ENCODE peak calls at places on chromosome 16, in eight cellular contexts. Z is sigmoid colon, K is breast epithelium, G is HCT116, M is K562, F is endothelial cell of umbilical vein, P is prostate gland, N is spleen. V is an unnamed sample. For H3K4me1, the result is how much of the 10 kb centered on the place peaks cover.

GRCh38 chr16:63806794-63807506 is 1314.9 kb downstream of the CDH11 start:
- DNase-seq in N (no peak), F (no peak), K (no peak), Z (no peak), G (no peak), M (no peak), P (no peak), V (no peak)

GRCh38 chr16:87620201-87620495 is 17.8 kb downstream of the JPH3 start:
- DNase-seq in G (no peak), N (no peak), K (no peak), Z (no peak), P (no peak), M (no peak), F (no peak), V (no peak)

GRCh38 chr16:75416904-75417565 is 16.3 kb downstream of the CFDP1 start:
- DNase-seq in G (no peak), P (no peak), K (no peak), M (no peak), Z (no peak), N (no peak), F (no peak), V (no peak)

GRCh38 chr16:12362482-12363458 is 386.2 kb downstream of the SNX29 start:
- DNase-seq in P (no peak), Z (peak), F (peak), M (no peak), G (no peak), N (no peak), K (no peak), V (peak)

GRCh38 chr16:55836158-55836611 is 3.3 kb upstream of the CES1 start:
- DNase-seq in K (no peak), N (no peak), P (no peak), G (no peak), Z (no peak), F (no peak), M (no peak), V (no peak)

GRCh38 chr16:50025544-50025931 is 513 bp downstream of the CNEP1R1 start:
- DNase-seq in M (peak), N (no peak), K (no peak), F (no peak), Z (no peak), G (no peak), P (no peak), V (peak)

GRCh38 chr16:27762441-27762840 is 212.5 kb downstream of the KATNIP start:
- DNase-seq in N (no peak), G (peak), M (no peak), P (no peak), K (no peak), F (no peak), Z (no peak), V (no peak)

GRCh38 chr16:87101903-87102302 is 215.3 kb downstream of the C16orf95 start:
- DNase-seq in K (no peak), N (no peak), F (no peak), M (no peak), P (no peak), Z (no peak), G (no peak), V (no peak)

GRCh38 chr16:53518550-53519416 is 15.8 kb upstream of the AKTIP start:
- DNase-seq in G (no peak), N (peak), P (no peak), Z (no peak), K (no peak), F (peak), M (peak), V (no peak)

GRCh38 chr16:57994778-57995177 is 5.7 kb downstream of the ZNF319 start:
- DNase-seq in K (no peak), G (peak), Z (no peak), N (peak), M (peak), P (no peak), F (no peak), V (no peak)

GRCh38 chr16:21702259-21702658 is 38.5 kb downstream of the OTOA start:
- DNase-seq in M (no peak), P (no peak), N (no peak), K (no peak), F (no peak), G (no peak), Z (no peak), V (no peak)

GRCh38 chr16:89338863-89339262 is 121.4 kb downstream of the ZNF778 start:
- DNase-seq in P (no peak), F (no peak), G (no peak), K (no peak), N (no peak), Z (no peak), M (no peak), V (no peak)

GRCh38 chr16:88539261-88539651 is 30.9 kb upstream of the ZC3H18 start:
- DNase-seq in F (no peak), P (no peak), K (no peak), M (no peak), G (no peak), N (peak), Z (no peak), V (no peak)

GRCh38 chr16:31696968-31697743 is 169.5 kb downstream of the AHSP start:
- DNase-seq in G (peak), Z (no peak), M (peak), P (no peak), K (no peak), F (peak), N (no peak), V (no peak)

GRCh38 chr16:52114414-52114813 is 432.5 kb downstream of the TOX3 start:
- DNase-seq in Z (no peak), P (no peak), N (no peak), M (no peak), G (no peak), K (no peak), F (no peak), V (no peak)

GRCh38 chr16:53056528-53056881 is 1.7 kb downstream of the CHD9 start:
- DNase-seq in Z (peak), F (peak), N (no peak), G (no peak), M (peak), P (no peak), K (no peak), V (no peak)

GRCh38 chr16:22813946-22814325 is at the start of gene HS3ST2:
- DNase-seq in G (no peak), M (no peak), Z (peak), N (no peak), F (no peak), K (no peak), P (peak), V (peak)

GRCh38 chr16:75014318-75014717 is 15.5 kb downstream of the ZNRF1 start:
- DNase-seq in K (no peak), G (no peak), P (no peak), Z (no peak), F (no peak), N (no peak), M (no peak), V (no peak)

GRCh38 chr16:23573822-23574221 is 16.3 kb downstream of the UBFD1 start:
- DNase-seq in Z (no peak), F (no peak), K (no peak), M (no peak), P (no peak), G (no peak), N (no peak), V (no peak)

GRCh38 chr16:77574867-77575619 is 140.2 kb upstream of the ADAMTS18 start:
- DNase-seq in M (no peak), G (no peak), K (no peak), N (no peak), Z (no peak), P (no peak), F (peak), V (no peak)

GRCh38 chr16:19179890-19180490 is 11.9 kb downstream of the SYT17 start:
- DNase-seq in P (peak), K (no peak), N (peak), G (peak), Z (peak), M (peak), F (peak), V (peak)

GRCh38 chr16:68379472-68380347 is 68.6 kb downstream of the SMPD3 start:
- DNase-seq in G (no peak), K (no peak), Z (no peak), P (no peak), M (no peak), N (no peak), F (no peak), V (no peak)

GRCh38 chr16:28623172-28623711 is 13.4 kb upstream of the SULT1A1 start:
- DNase-seq in P (no peak), Z (no peak), M (no peak), N (peak), G (peak), F (peak), K (peak), V (no peak)

GRCh38 chr16:20875358-20875656 is 24.9 kb downstream of the DCUN1D3 start:
- DNase-seq in N (no peak), K (no peak), P (no peak), M (no peak), G (no peak), F (no peak), Z (no peak), V (no peak)

GRCh38 chr16:81616321-81617020 is 162.6 kb upstream of the PLCG2 start:
- DNase-seq in K (no peak), P (peak), N (peak), F (peak), Z (peak), M (no peak), G (no peak), V (no peak)

DNA sequence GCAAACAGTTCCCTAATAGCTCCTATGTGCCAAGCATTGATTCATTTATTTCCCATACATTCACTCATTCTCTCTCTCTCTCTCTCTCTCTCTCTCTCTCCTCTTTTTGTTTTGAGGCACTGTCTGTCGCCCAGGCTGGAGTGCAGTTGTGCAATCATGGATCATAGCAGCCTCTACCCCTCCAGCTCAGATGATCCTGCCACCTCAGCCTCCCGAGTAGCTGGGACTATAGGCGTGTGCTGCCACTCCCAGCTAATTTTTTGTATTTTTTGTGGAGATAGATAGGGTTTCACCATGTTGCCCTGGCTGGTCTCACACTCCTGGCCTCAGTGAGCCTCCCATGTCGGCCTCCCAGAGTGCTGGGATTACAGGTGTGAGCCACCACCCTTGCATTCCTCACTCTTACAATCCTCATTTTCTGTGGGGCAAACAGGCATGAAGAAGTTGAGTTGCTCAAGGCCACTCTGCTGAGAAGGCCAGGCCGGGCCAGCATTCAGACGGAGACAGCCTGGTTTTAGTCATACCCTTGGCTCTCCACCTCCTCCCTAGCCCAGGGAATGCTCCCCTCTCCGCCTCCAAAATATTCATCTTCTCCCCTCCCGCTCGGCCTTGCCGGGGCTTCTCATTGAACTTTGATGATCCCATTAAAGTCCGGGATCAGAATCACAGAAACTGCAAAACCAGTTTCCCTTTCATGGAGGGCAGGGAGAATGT is 757 bp upstream of the PRM2 start:
- DNase-seq in F (no peak), P (no peak), M (no peak), G (no peak), K (no peak), Z (no peak), N (no peak), V (no peak)
- H3K4me1 ChIP-seq in F (under half), P (under half), M (under half), G (under half), K (under half), Z (under half), N (under half), V (under half)

GRCh38 chr16:4293822-4294457 is 21.1 kb upstream of the TFAP4 start:
- DNase-seq in M (peak), F (peak), Z (peak), N (no peak), G (no peak), P (peak), K (peak), V (no peak)
- TF ChIP-seq POLR2A in M (no peak), F (no peak), Z (no peak), N (no peak), G (no peak), P (no peak), K (no peak), V (no peak)

DNA sequence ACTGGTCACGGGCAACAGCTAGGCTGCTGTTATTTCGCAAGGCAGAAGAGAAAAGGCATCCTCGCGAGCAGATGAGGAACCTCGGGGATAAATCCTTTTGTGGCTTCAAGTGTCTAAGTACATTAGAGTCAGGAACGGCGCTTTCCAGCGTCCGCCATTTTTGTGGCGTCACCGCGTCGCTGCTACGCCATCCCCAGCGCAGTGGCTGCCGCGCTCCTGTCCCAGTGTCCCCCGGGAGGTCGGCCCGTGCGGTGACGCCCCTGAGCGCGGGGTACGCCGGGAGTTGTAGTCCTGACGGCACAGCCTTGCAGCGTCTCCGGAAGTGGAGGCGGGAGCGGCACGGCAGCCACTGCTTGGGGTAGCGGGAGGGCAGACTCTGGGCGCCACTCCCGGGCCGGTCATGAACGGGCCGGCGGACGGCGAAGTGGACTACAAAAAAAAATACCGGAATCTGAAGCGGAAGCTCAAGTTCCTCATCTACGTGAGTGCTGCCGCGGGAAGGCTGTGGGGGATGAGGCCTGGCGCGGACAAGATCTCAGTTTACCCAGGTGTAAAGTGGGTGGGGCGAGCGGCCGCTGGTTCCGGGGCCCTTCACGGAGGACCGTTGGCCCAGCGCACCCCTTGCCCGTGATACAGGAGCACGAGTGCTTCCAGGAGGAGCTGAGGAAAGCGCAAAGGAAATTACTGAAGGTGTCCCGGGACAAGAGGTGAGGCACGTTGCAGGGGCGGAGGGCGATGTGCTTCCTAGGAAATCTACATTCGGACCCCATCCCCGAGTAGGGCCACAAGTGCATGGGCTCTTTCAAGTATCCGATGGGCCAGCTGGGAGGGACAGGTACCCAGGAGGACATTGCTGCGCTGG is at the start of gene INO80E:
- DNase-seq in F (peak), M (peak), Z (peak), N (peak), P (peak), K (peak), G (peak), V (peak)
- TF ChIP-seq POLR2AphosphoS5 in F (peak), M (peak), Z (peak), N (peak), P (peak), K (peak), G (no peak), V (peak)

GRCh38 chr16:1311738-1312458 is 2.5 kb downstream of the UBE2I start:
- DNase-seq in N (peak), G (no peak), M (no peak), Z (no peak), F (no peak), P (no peak), K (no peak), V (no peak)
- H3K4me1 ChIP-seq in N (under half), G (under half), M (under half), Z (under half), F (under half), P (under half), K (under half), V (under half)

GRCh38 chr16:2213817-2214720 is 571 bp downstream of the PGP start:
- DNase-seq in Z (no peak), P (no peak), G (no peak), N (peak), F (peak), K (no peak), M (no peak), V (no peak)
- TF ChIP-seq POLR2A in Z (no peak), P (no peak), G (no peak), N (no peak), F (peak), K (no peak), M (no peak), V (no peak)